ENCODE peak calls at places on chromosomes 12 and 14, in five cellular contexts. N, M, J, S and L are unnamed samples.

GRCh38 chr12:64733857-64734256 is 25.3 kb downstream of the GNS start:
- DNase-seq in N (peak), M (no peak), S (no peak), J (no peak), L (no peak)

GRCh38 chr12:40689576-40689975 is 2.7 kb upstream of the CNTN1 start:
- DNase-seq in S (no peak), N (no peak), M (no peak), J (no peak), L (no peak)

GRCh38 chr12:53105712-53106439 is 2.6 kb downstream of the SOAT2 start:
- DNase-seq in S (no peak), J (no peak), N (no peak), M (no peak), L (no peak)

GRCh38 chr12:24947541-24948451 is 1.1 kb downstream of the BCAT1 start:
- DNase-seq in S (no peak), J (no peak), N (no peak), M (no peak), L (no peak)

GRCh38 chr14:96751505-96751904 is 45.7 kb upstream of the VRK1 start:
- DNase-seq in N (no peak), J (no peak), S (no peak), M (no peak), L (no peak)

GRCh38 chr12:9773216-9773877 is 12.6 kb upstream of the CD69 start:
- DNase-seq in N (no peak), S (no peak), M (no peak), J (no peak), L (no peak)

GRCh38 chr12:58765653-58766554 is 154.4 kb downstream of the LRIG3 start:
- DNase-seq in S (no peak), M (peak), J (no peak), N (no peak), L (no peak)

GRCh38 chr12:64147860-64148259 is 74.2 kb downstream of the KICS2 start:
- DNase-seq in M (no peak), N (no peak), S (no peak), J (no peak), L (no peak)

GRCh38 chr12:54716284-54716683 is 68.1 kb upstream of the DCD start:
- DNase-seq in M (no peak), J (no peak), N (no peak), S (no peak), L (no peak)

GRCh38 chr12:75553865-75554555 is 42.6 kb upstream of the KRR1 start:
- DNase-seq in J (no peak), M (no peak), S (no peak), N (no peak), L (no peak)

GRCh38 chr12:95328708-95329107 is 111.1 kb downstream of the VEZT start:
- DNase-seq in N (no peak), J (no peak), S (no peak), M (no peak), L (no peak)

GRCh38 chr14:31229638-31230229 is 22.1 kb upstream of the HECTD1 start:
- DNase-seq in S (peak), J (no peak), N (peak), M (peak), L (peak)

GRCh38 chr14:23364164-23364571 is 804 bp downstream of the EFS start:
- DNase-seq in S (no peak), N (no peak), J (no peak), M (peak), L (no peak)

GRCh38 chr12:6826125-6826733 is 2.0 kb upstream of the P3H3 start:
- DNase-seq in M (no peak), N (no peak), J (no peak), S (no peak), L (no peak)

GRCh38 chr12:70069221-70069811 is 173.9 kb upstream of the CNOT2 start:
- DNase-seq in S (no peak), M (no peak), J (no peak), N (no peak), L (no peak)

GRCh38 chr14:100573009-100573756 is 14.0 kb downstream of the BEGAIN start:
- DNase-seq in M (no peak), J (no peak), S (no peak), N (no peak), L (no peak)

GRCh38 chr12:56151672-56152131 is 685 bp upstream of the MYL6B start:
- DNase-seq in N (peak), S (no peak), J (peak), M (peak), L (no peak)
- TF ChIP-seq CTCF in N (peak), S (peak), J (peak), M (peak), L (no peak)

DNA sequence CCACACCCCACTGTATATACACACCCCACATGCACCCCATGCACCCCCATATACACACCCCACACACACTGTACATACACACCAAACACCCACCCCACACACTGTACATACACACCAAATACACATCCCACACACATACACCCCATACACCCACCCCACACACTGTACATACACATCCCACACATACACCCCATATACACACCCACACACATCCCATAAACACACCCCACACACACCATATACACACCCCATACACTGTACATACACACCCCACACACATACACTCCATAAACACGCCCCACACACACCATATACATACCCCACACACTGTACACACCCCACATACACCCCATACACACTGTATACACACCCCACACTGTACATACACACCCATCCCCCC is 82.3 kb downstream of the NOC4L start:
- DNase-seq in M (no peak), J (no peak), S (no peak), N (no peak), L (no peak)
- TF ChIP-seq CTCF in M (no peak), J (no peak), S (no peak), N (no peak), L (no peak)

GRCh38 chr14:27012641-27013040 is 414.8 kb upstream of the NOVA1 start:
- DNase-seq in N (no peak), M (no peak), J (no peak), S (no peak), L (no peak)

GRCh38 chr14:27015046-27015445 is 417.2 kb upstream of the NOVA1 start:
- DNase-seq in S (no peak), J (no peak), N (no peak), M (no peak), L (no peak)
- TF ChIP-seq CTCF in S (no peak), J (no peak), N (no peak), M (no peak), L (no peak)

GRCh38 chr12:79848321-79848720 is 86.6 kb downstream of the PPP1R12A start:
- DNase-seq in M (no peak), J (no peak), S (no peak), N (no peak), L (no peak)
- TF ChIP-seq CTCF in M (no peak), J (no peak), S (no peak), N (no peak), L (no peak)

GRCh38 chr12:121799842-121800693 is 3.7 kb upstream of the SETD1B start:
- DNase-seq in N (peak), M (peak), J (peak), S (peak), L (no peak)
- TF ChIP-seq CTCF in N (no peak), M (no peak), J (no peak), S (no peak), L (peak)

GRCh38 chr14:63996016-63996415 is 143.2 kb downstream of the SYNE2 start:
- DNase-seq in S (no peak), M (no peak), J (no peak), N (no peak), L (no peak)
- TF ChIP-seq CTCF in S (no peak), M (no peak), J (no peak), N (no peak), L (no peak)

GRCh38 chr12:127711108-127711507 is 555.9 kb upstream of the TMEM132C start:
- DNase-seq in N (no peak), M (no peak), S (no peak), J (no peak), L (no peak)
- TF ChIP-seq CTCF in N (no peak), M (no peak), S (no peak), J (no peak), L (no peak)

GRCh38 chr12:48813464-48814312 is 4.6 kb upstream of the CACNB3 start:
- DNase-seq in M (no peak), S (no peak), J (no peak), N (no peak), L (no peak)
- TF ChIP-seq CTCF in M (no peak), S (no peak), J (no peak), N (no peak), L (no peak)